ENCODE peak calls at places on chromosome 6, in ten cellular contexts. Y is left ventricle myocardium inferior; X is cardiac fibroblast; R is stimulated activated CD4-positive, alpha-beta T cell treated with anti-CD3 and anti-CD28 coated beads, Interleukin-12 subunit alpha, Interleukin-12 subunit beta, amount 100 ng/mL, for 4 hours; P is Daoy; Q is head of caudate nucleus; Z is frontal cortex; S is A673; L is stimulated activated naive B cell treated with anti-CD40 and anti-IgM and Interleukin-4, amounts not matched to agents 10 μg/mL and 1 μg/mL and 100 μg/mL, for 72 hours; O is DND-41. N is an unnamed sample.

GRCh38 chr6:71203211-71203610 is 85.4 kb upstream of the OGFRL1 start:
- DNase-seq in Q (no peak), Y (no peak), P (no peak), Z (no peak), L (no peak), S (no peak), R (no peak), O (no peak), X (no peak), N (no peak)

GRCh38 chr6:53910834-53911233 is 116.0 kb downstream of the LRRC1 start:
- DNase-seq in R (no peak), O (no peak), S (no peak), Z (no peak), X (peak), P (no peak), L (no peak), Y (no peak), Q (peak), N (no peak)

GRCh38 chr6:143396497-143397228 is 53.8 kb downstream of the ADAT2 start:
- DNase-seq in L (no peak), O (no peak), Q (no peak), R (no peak), X (peak), S (no peak), Z (no peak), Y (no peak), P (peak), N (no peak)

GRCh38 chr6:151512481-151512880 is 18.7 kb downstream of the CCDC170 start:
- DNase-seq in P (no peak), L (no peak), Q (no peak), R (no peak), S (no peak), Y (no peak), O (no peak), Z (no peak), X (no peak), N (no peak)

GRCh38 chr6:82017773-82018172 is 229.8 kb downstream of the IBTK start:
- DNase-seq in R (no peak), S (no peak), L (no peak), O (no peak), Q (no peak), P (no peak), X (peak), Y (no peak), Z (no peak), N (no peak)

GRCh38 chr6:93886416-93886815 is 467.1 kb upstream of the EPHA7 start:
- DNase-seq in Y (no peak), Z (no peak), Q (no peak), X (no peak), S (no peak), R (no peak), P (no peak), O (no peak), L (no peak), N (no peak)

GRCh38 chr6:22966711-22967110 is 397.3 kb downstream of the HDGFL1 start:
- DNase-seq in S (no peak), Q (no peak), Y (no peak), X (no peak), P (no peak), L (no peak), O (no peak), R (no peak), Z (no peak), N (no peak)

GRCh38 chr6:130827247-130828149 is at the start of gene SMLR1:
- DNase-seq in S (no peak), Z (no peak), Q (no peak), P (no peak), Y (no peak), O (no peak), L (no peak), X (no peak), R (no peak), N (no peak)

GRCh38 chr6:152147269-152147668 is 339.8 kb downstream of the ESR1 start:
- DNase-seq in S (no peak), O (no peak), L (no peak), X (no peak), P (no peak), Y (no peak), Q (no peak), Z (no peak), R (no peak), N (no peak)

GRCh38 chr6:137827977-137828815 is 38.9 kb upstream of the TNFAIP3 start:
- DNase-seq in P (no peak), Y (no peak), S (no peak), Z (no peak), X (no peak), Q (no peak), O (no peak), L (peak), R (peak), N (no peak)

N was measured in D721Med.